ENCODE peak calls at places on chromosomes 7 and 10, in four cellular contexts. T, V, N and Z are unnamed samples.

GRCh38 chr7:105521027-105521730 is 892 bp downstream of the PUS7 start:
- DNase-seq in V (peak), T (peak), N (peak), Z (no peak)

GRCh38 chr7:75937958-75938786 is 23.2 kb downstream of the POR start:
- DNase-seq in T (no peak), N (peak), V (no peak), Z (peak)

GRCh38 chr7:151992375-151992774 is 33.1 kb upstream of the GALNT11 start:
- DNase-seq in V (peak), T (peak), N (no peak), Z (no peak)

GRCh38 chr7:157437519-157438061 is 100.8 kb downstream of the DNAJB6 start:
- DNase-seq in T (no peak), V (no peak), N (no peak), Z (no peak)

GRCh38 chr10:43123361-43124093 is 14.7 kb upstream of the CSGALNACT2 start:
- DNase-seq in V (no peak), T (no peak), N (no peak), Z (no peak)

GRCh38 chr7:26900283-26900682 is 35.9 kb upstream of the SKAP2 start:
- DNase-seq in T (peak), N (no peak), V (no peak), Z (no peak)

GRCh38 chr10:62020362-62020730 is 118.8 kb downstream of the ARID5B start:
- DNase-seq in N (no peak), T (no peak), V (no peak), Z (no peak)

GRCh38 chr7:130363156-130363847 is 17.0 kb upstream of the CPA1 start:
- DNase-seq in V (peak), N (peak), T (no peak), Z (peak)

GRCh38 chr10:73859441-73860049 is 14.8 kb downstream of the CAMK2G start:
- DNase-seq in N (no peak), V (no peak), T (no peak), Z (no peak)

GRCh38 chr7:98133621-98134266 is 27.1 kb downstream of the LMTK2 start:
- DNase-seq in T (no peak), N (peak), V (no peak), Z (peak)

GRCh38 chr10:132411561-132412253 is 14.7 kb downstream of the PWWP2B start:
- DNase-seq in V (no peak), N (no peak), T (no peak), Z (no peak)